ENCODE peak calls at places on chromosomes 3 and 15, in seven cellular contexts. One of them, this sample, is unnamed.

GRCh38 chr3:157088506-157089454 is 71.2 kb downstream of the CCNL1 start:
- DNase-seq in NCI-H1436: no peak
- DNase-seq in epithelial cell of proximal tubule: no peak
- DNase-seq in activated T-cell treated with anti-CD3 and anti-CD28 coated beads, Interleukin-2, amount 50 U/mL, for 24 hours: peak
- DNase-seq in skeletal muscle cell: peak
- DNase-seq in left ventricle myocardium superior: peak
- DNase-seq in pons: peak
- DNase-seq in this sample: peak

GRCh38 chr15:76217029-76217866 is 94.0 kb downstream of the ETFA start:
- DNase-seq in pons: no peak
- DNase-seq in left ventricle myocardium superior: no peak
- DNase-seq in skeletal muscle cell: no peak
- DNase-seq in activated T-cell treated with anti-CD3 and anti-CD28 coated beads, Interleukin-2, amount 50 U/mL, for 24 hours: no peak
- DNase-seq in epithelial cell of proximal tubule: no peak
- DNase-seq in NCI-H1436: no peak
- DNase-seq in this sample: no peak

GRCh38 chr15:32641517-32642059 is at the start of gene SCG5:
- DNase-seq in left ventricle myocardium superior: no peak
- DNase-seq in skeletal muscle cell: no peak
- DNase-seq in epithelial cell of proximal tubule: no peak
- DNase-seq in pons: peak
- DNase-seq in NCI-H1436: peak
- DNase-seq in activated T-cell treated with anti-CD3 and anti-CD28 coated beads, Interleukin-2, amount 50 U/mL, for 24 hours: no peak
- DNase-seq in this sample: peak

GRCh38 chr3:45507820-45508317 is 86.7 kb upstream of the LIMD1 start:
- DNase-seq in activated T-cell treated with anti-CD3 and anti-CD28 coated beads, Interleukin-2, amount 50 U/mL, for 24 hours: no peak
- DNase-seq in skeletal muscle cell: peak
- DNase-seq in pons: no peak
- DNase-seq in epithelial cell of proximal tubule: no peak
- DNase-seq in left ventricle myocardium superior: peak
- DNase-seq in NCI-H1436: no peak
- DNase-seq in this sample: peak

GRCh38 chr3:189727898-189728297 is 96.7 kb downstream of the TP63 start:
- DNase-seq in epithelial cell of proximal tubule: no peak
- DNase-seq in NCI-H1436: no peak
- DNase-seq in pons: no peak
- DNase-seq in activated T-cell treated with anti-CD3 and anti-CD28 coated beads, Interleukin-2, amount 50 U/mL, for 24 hours: no peak
- DNase-seq in left ventricle myocardium superior: no peak
- DNase-seq in skeletal muscle cell: peak
- DNase-seq in this sample: no peak

GRCh38 chr15:86611392-86612040 is 531.8 kb downstream of the AGBL1 start:
- DNase-seq in NCI-H1436: no peak
- DNase-seq in epithelial cell of proximal tubule: peak
- DNase-seq in pons: no peak
- DNase-seq in left ventricle myocardium superior: no peak
- DNase-seq in skeletal muscle cell: no peak
- DNase-seq in activated T-cell treated with anti-CD3 and anti-CD28 coated beads, Interleukin-2, amount 50 U/mL, for 24 hours: no peak
- DNase-seq in this sample: no peak

GRCh38 chr3:27521179-27521871 is 37.1 kb upstream of the SLC4A7 start:
- DNase-seq in epithelial cell of proximal tubule: peak
- DNase-seq in NCI-H1436: no peak
- DNase-seq in pons: no peak
- DNase-seq in left ventricle myocardium superior: no peak
- DNase-seq in skeletal muscle cell: peak
- DNase-seq in activated T-cell treated with anti-CD3 and anti-CD28 coated beads, Interleukin-2, amount 50 U/mL, for 24 hours: no peak
- DNase-seq in this sample: no peak

GRCh38 chr3:16512435-16513140 is 911 bp downstream of the RFTN1 start:
- DNase-seq in activated T-cell treated with anti-CD3 and anti-CD28 coated beads, Interleukin-2, amount 50 U/mL, for 24 hours: peak
- DNase-seq in NCI-H1436: no peak
- DNase-seq in epithelial cell of proximal tubule: no peak
- DNase-seq in pons: no peak
- DNase-seq in left ventricle myocardium superior: peak
- DNase-seq in skeletal muscle cell: no peak
- DNase-seq in this sample: peak

GRCh38 chr3:128736598-128736997 is 10.6 kb downstream of the RAB7A start:
- DNase-seq in left ventricle myocardium superior: no peak
- DNase-seq in NCI-H1436: no peak
- DNase-seq in pons: no peak
- DNase-seq in epithelial cell of proximal tubule: no peak
- DNase-seq in skeletal muscle cell: no peak
- DNase-seq in activated T-cell treated with anti-CD3 and anti-CD28 coated beads, Interleukin-2, amount 50 U/mL, for 24 hours: no peak
- DNase-seq in this sample: no peak

GRCh38 chr3:61897848-61898247 is 336.5 kb downstream of the PTPRG start:
- DNase-seq in pons: peak
- DNase-seq in activated T-cell treated with anti-CD3 and anti-CD28 coated beads, Interleukin-2, amount 50 U/mL, for 24 hours: no peak
- DNase-seq in skeletal muscle cell: no peak
- DNase-seq in NCI-H1436: no peak
- DNase-seq in epithelial cell of proximal tubule: no peak
- DNase-seq in left ventricle myocardium superior: no peak
- DNase-seq in this sample: no peak

GRCh38 chr3:105823149-105823866 is 45.5 kb downstream of the CBLB start:
- DNase-seq in skeletal muscle cell: peak
- DNase-seq in pons: no peak
- DNase-seq in epithelial cell of proximal tubule: peak
- DNase-seq in activated T-cell treated with anti-CD3 and anti-CD28 coated beads, Interleukin-2, amount 50 U/mL, for 24 hours: no peak
- DNase-seq in left ventricle myocardium superior: no peak
- DNase-seq in NCI-H1436: no peak
- DNase-seq in this sample: no peak

GRCh38 chr3:141050913-141051632 is at the start of gene SPSB4:
- DNase-seq in activated T-cell treated with anti-CD3 and anti-CD28 coated beads, Interleukin-2, amount 50 U/mL, for 24 hours: peak
- DNase-seq in left ventricle myocardium superior: peak
- DNase-seq in pons: no peak
- DNase-seq in NCI-H1436: peak
- DNase-seq in epithelial cell of proximal tubule: no peak
- DNase-seq in skeletal muscle cell: peak
- DNase-seq in this sample: peak

GRCh38 chr15:82768414-82769081 is 37.3 kb downstream of the FSD2 start:
- DNase-seq in activated T-cell treated with anti-CD3 and anti-CD28 coated beads, Interleukin-2, amount 50 U/mL, for 24 hours: no peak
- DNase-seq in pons: no peak
- DNase-seq in epithelial cell of proximal tubule: peak
- DNase-seq in left ventricle myocardium superior: no peak
- DNase-seq in skeletal muscle cell: no peak
- DNase-seq in NCI-H1436: no peak
- DNase-seq in this sample: no peak

GRCh38 chr3:153137626-153138025 is 24.4 kb upstream of the RAP2B start:
- DNase-seq in skeletal muscle cell: no peak
- DNase-seq in activated T-cell treated with anti-CD3 and anti-CD28 coated beads, Interleukin-2, amount 50 U/mL, for 24 hours: no peak
- DNase-seq in pons: no peak
- DNase-seq in NCI-H1436: no peak
- DNase-seq in epithelial cell of proximal tubule: no peak
- DNase-seq in left ventricle myocardium superior: no peak
- DNase-seq in this sample: no peak

GRCh38 chr3:112776000-112776399 is 70.7 kb downstream of the CD200R1L start:
- DNase-seq in epithelial cell of proximal tubule: peak
- DNase-seq in skeletal muscle cell: peak
- DNase-seq in left ventricle myocardium superior: no peak
- DNase-seq in pons: no peak
- DNase-seq in activated T-cell treated with anti-CD3 and anti-CD28 coated beads, Interleukin-2, amount 50 U/mL, for 24 hours: no peak
- DNase-seq in NCI-H1436: no peak
- DNase-seq in this sample: no peak

GRCh38 chr3:78165876-78166275 is 1126.0 kb downstream of the ROBO2 start:
- DNase-seq in pons: no peak
- DNase-seq in activated T-cell treated with anti-CD3 and anti-CD28 coated beads, Interleukin-2, amount 50 U/mL, for 24 hours: no peak
- DNase-seq in skeletal muscle cell: no peak
- DNase-seq in NCI-H1436: no peak
- DNase-seq in left ventricle myocardium superior: no peak
- DNase-seq in epithelial cell of proximal tubule: no peak
- DNase-seq in this sample: no peak

This sample was measured in H9.